ENCODE peak calls at places on chromosomes 16 and 17, in five cellular contexts. P is NCI-H524, K is SK-N-SH, X is AML-193, V is EL. U is an unnamed sample.

GRCh38 chr17:75594499-75595283 is 7.1 kb downstream of the MYO15B start:
- DNase-seq in X (no peak), P (no peak), K (no peak), V (no peak), U (peak)

GRCh38 chr17:73067075-73067474 is 25.4 kb downstream of the SLC39A11 start:
- DNase-seq in X (no peak), P (no peak), V (no peak), K (no peak), U (no peak)

GRCh38 chr16:88132836-88133506 is 181.7 kb downstream of the BANP start:
- DNase-seq in P (no peak), K (peak), V (no peak), X (no peak), U (peak)

GRCh38 chr17:67433248-67433924 is 56.3 kb downstream of the PITPNC1 start:
- DNase-seq in P (no peak), K (no peak), V (no peak), X (no peak), U (no peak)

GRCh38 chr17:43851744-43852143 is 4.8 kb downstream of the CD300LG start:
- DNase-seq in X (no peak), V (no peak), K (no peak), P (no peak), U (peak)

GRCh38 chr17:63426917-63427308 is 19.2 kb downstream of the CYB561 start:
- DNase-seq in V (no peak), P (no peak), X (no peak), K (no peak), U (no peak)

GRCh38 chr16:89004209-89004831 is 27.3 kb upstream of the CBFA2T3 start:
- DNase-seq in K (peak), P (peak), X (no peak), V (no peak), U (peak)

GRCh38 chr16:23967018-23967417 is 131.2 kb downstream of the PRKCB start:
- DNase-seq in X (peak), K (no peak), V (no peak), P (no peak), U (no peak)

GRCh38 chr16:5845046-5845445 is 747.5 kb upstream of the EEF2KMT start:
- DNase-seq in K (no peak), X (no peak), V (no peak), P (no peak), U (no peak)

GRCh38 chr17:83055911-83056582 is 23.4 kb upstream of the METRNL start:
- DNase-seq in X (no peak), V (peak), P (no peak), K (no peak), U (peak)

GRCh38 chr17:34300652-34301390 is 15.3 kb downstream of the CCL11 start:
- DNase-seq in V (peak), P (no peak), K (no peak), X (no peak), U (no peak)

GRCh38 chr17:80786887-80787286 is 204.8 kb upstream of the CHMP6 start:
- DNase-seq in P (no peak), K (no peak), V (no peak), X (no peak), U (no peak)

GRCh38 chr16:912684-913613 is 57.8 kb downstream of the LMF1 start:
- DNase-seq in V (no peak), X (no peak), P (no peak), K (no peak), U (no peak)

GRCh38 chr17:38746893-38747384 is 1.2 kb downstream of the PCGF2 start:
- DNase-seq in X (no peak), P (no peak), K (no peak), V (no peak), U (no peak)

GRCh38 chr16:50448522-50448921 is 79.7 kb upstream of the BRD7 start:
- DNase-seq in X (no peak), V (no peak), K (peak), P (no peak), U (no peak)

U was measured in kidney.